ENCODE peak calls at places on chromosomes 1 and 21, in five cellular contexts. O is HAP-1, G is midbrain, Z is hypothalamus, K is T follicular helper cell. W is an unnamed sample.

GRCh38 chr1:63892632-63893395 is 119.0 kb downstream of the ROR1 start:
- DNase-seq in O (no peak), G (peak; percentile 72), Z (no peak), K (no peak), W (no peak)

GRCh38 chr1:202017385-202018225 is 7.2 kb downstream of the ELF3 start:
- DNase-seq in O (no peak), G (no peak), Z (no peak), K (no peak), W (no peak)

GRCh38 chr1:88681223-88681622 is 2.9 kb upstream of the PKN2 start:
- DNase-seq in O (no peak), G (no peak), Z (no peak), K (no peak), W (no peak)

GRCh38 chr1:201554167-201554600 is 15.3 kb downstream of the NAV1 start:
- DNase-seq in O (no peak), G (no peak), Z (no peak), K (no peak), W (no peak)

GRCh38 chr21:15506086-15506485 is 223.7 kb upstream of the USP25 start:
- DNase-seq in O (no peak), G (no peak), Z (no peak), K (no peak), W (no peak)

GRCh38 chr1:14957375-14957774 is 196.2 kb upstream of the TMEM51 start:
- DNase-seq in O (no peak), G (no peak), Z (no peak), K (no peak), W (no peak)

GRCh38 chr1:7549277-7549676 is 221.8 kb upstream of the VAMP3 start:
- DNase-seq in O (no peak), G (no peak), Z (no peak), K (no peak), W (peak; percentile 85)

GRCh38 chr1:228648647-228649383 is 86.5 kb upstream of the RHOU start:
- DNase-seq in O (peak; percentile 36), G (no peak), Z (no peak), K (no peak), W (no peak)

GRCh38 chr1:84156210-84156621 is 12.1 kb downstream of the PRKACB start:
- DNase-seq in O (no peak), G (no peak), Z (no peak), K (no peak), W (peak; percentile 68)

GRCh38 chr1:153346067-153346723 is 2.4 kb downstream of the PGLYRP4 start:
- DNase-seq in O (no peak), G (no peak), Z (no peak), K (no peak), W (no peak)

GRCh38 chr21:45877160-45877438 is 104.5 kb upstream of the COL6A1 start:
- DNase-seq in O (no peak), G (no peak), Z (no peak), K (no peak), W (no peak)

GRCh38 chr21:25375675-25376074 is 231.6 kb downstream of the MRPL39 start:
- DNase-seq in O (no peak), G (no peak), Z (no peak), K (no peak), W (no peak)